ENCODE peak calls at places on chromosome 6, in five cellular contexts. W is upper lobe of right lung, L is GM23248, Z is aorta, S is suprapubic skin. R is an unnamed sample.

GRCh38 chr6:56570434-56571359 is 72.0 kb downstream of the DST start:
- DNase-seq in L (peak), Z (no peak), S (no peak), W (no peak), R (peak)

GRCh38 chr6:149028767-149029405 is 282.1 kb downstream of the UST start:
- DNase-seq in W (no peak), Z (no peak), S (no peak), L (peak), R (peak)

GRCh38 chr6:12751694-12752304 is 35.2 kb downstream of the PHACTR1 start:
- DNase-seq in S (no peak), L (peak), W (no peak), Z (peak), R (peak)

GRCh38 chr6:108446629-108447150 is 114.0 kb upstream of the FOXO3 start:
- DNase-seq in W (no peak), Z (no peak), L (peak), S (no peak), R (no peak)

GRCh38 chr6:25360611-25361010 is 81.4 kb downstream of the CARMIL1 start:
- DNase-seq in W (no peak), L (peak), Z (no peak), S (no peak), R (no peak)

GRCh38 chr6:32984639-32985389 is 16.4 kb downstream of the BRD2 start:
- DNase-seq in W (peak), Z (peak), L (peak), S (peak), R (peak)

GRCh38 chr6:144661101-144661806 is 376.1 kb downstream of the UTRN start:
- DNase-seq in L (peak), S (no peak), W (no peak), Z (no peak), R (peak)

GRCh38 chr6:161076211-161076677 is 84.7 kb downstream of the MAP3K4 start:
- DNase-seq in W (no peak), L (no peak), S (no peak), Z (no peak), R (no peak)

GRCh38 chr6:11069760-11070159 is 23.9 kb upstream of the SMIM13 start:
- DNase-seq in Z (no peak), W (no peak), L (peak), S (no peak), R (no peak)

GRCh38 chr6:17863971-17864754 is 123.3 kb downstream of the KIF13A start:
- DNase-seq in S (no peak), Z (no peak), L (peak), W (no peak), R (peak)

GRCh38 chr6:72533601-72534000 is 88.3 kb upstream of the KCNQ5 start:
- DNase-seq in W (no peak), L (peak), S (no peak), Z (no peak), R (no peak)

GRCh38 chr6:83927470-83927869 is 68.0 kb downstream of the CYB5R4 start:
- DNase-seq in Z (no peak), L (no peak), W (no peak), S (no peak), R (no peak)

GRCh38 chr6:116945809-116946208 is 68.8 kb downstream of the RFX6 start:
- DNase-seq in W (no peak), S (no peak), Z (no peak), L (no peak), R (no peak)

GRCh38 chr6:100440935-100441334 is 23.8 kb downstream of the SIM1 start:
- DNase-seq in L (no peak), Z (no peak), S (no peak), W (no peak), R (no peak)

GRCh38 chr6:56949925-56950495 is 4.9 kb upstream of the BEND6 start:
- DNase-seq in Z (no peak), S (no peak), L (peak), W (no peak), R (no peak)

GRCh38 chr6:3371222-3371949 is 85.5 kb downstream of the SLC22A23 start:
- DNase-seq in Z (no peak), S (no peak), L (no peak), W (no peak), R (no peak)

GRCh38 chr6:40509716-40510260 is 77.4 kb downstream of the LRFN2 start:
- DNase-seq in Z (no peak), L (no peak), W (no peak), S (no peak), R (no peak)

GRCh38 chr6:168179133-168179532 is 100.1 kb upstream of the FRMD1 start:
- DNase-seq in W (no peak), S (peak), Z (peak), L (no peak), R (no peak)

GRCh38 chr6:53310751-53311585 is 37.8 kb downstream of the ELOVL5 start:
- DNase-seq in Z (no peak), L (no peak), S (no peak), W (no peak), R (no peak)

GRCh38 chr6:148530394-148530923 is 187.8 kb downstream of the SASH1 start:
- DNase-seq in S (no peak), W (no peak), Z (no peak), L (peak), R (peak)

GRCh38 chr6:139648430-139649000 is 274.1 kb upstream of the CITED2 start:
- DNase-seq in L (no peak), S (no peak), W (no peak), Z (no peak), R (no peak)

GRCh38 chr6:148164645-148165044 is 178.0 kb upstream of the SASH1 start:
- DNase-seq in L (no peak), W (no peak), Z (no peak), S (no peak), R (no peak)

GRCh38 chr6:39225946-39226437 is 3.3 kb downstream of the KCNK5 start:
- DNase-seq in Z (peak), L (no peak), S (no peak), W (no peak), R (no peak)

GRCh38 chr6:154893927-154894326 is 101.2 kb upstream of the TIAM2 start:
- DNase-seq in Z (no peak), W (no peak), L (peak), S (no peak), R (no peak)

GRCh38 chr6:38567436-38567835 is 72.3 kb downstream of the BTBD9 start:
- DNase-seq in Z (peak), L (peak), W (no peak), S (peak), R (peak)

GRCh38 chr6:20678831-20679352 is 144.6 kb downstream of the CDKAL1 start:
- DNase-seq in Z (no peak), W (no peak), L (no peak), S (no peak), R (no peak)

GRCh38 chr6:56642366-56643261 is at the start of gene DST:
- DNase-seq in L (peak), Z (no peak), W (no peak), S (no peak), R (peak)

GRCh38 chr6:43267619-43268347 is 24.5 kb downstream of the TTBK1 start:
- DNase-seq in S (no peak), L (no peak), Z (no peak), W (no peak), R (no peak)

GRCh38 chr6:36682328-36683144 is 4.0 kb downstream of the CDKN1A start:
- DNase-seq in S (no peak), L (peak), W (peak), Z (no peak), R (no peak)

GRCh38 chr6:53986165-53986720 is 125.0 kb upstream of the MLIP start:
- DNase-seq in Z (no peak), L (peak), W (no peak), S (no peak), R (no peak)

GRCh38 chr6:39929733-39930461 is 4.4 kb downstream of the MOCS1 start:
- DNase-seq in Z (no peak), L (peak), S (no peak), W (no peak), R (no peak)

GRCh38 chr6:110646951-110647910 is 168.0 kb downstream of the CDK19 start:
- DNase-seq in L (no peak), S (no peak), Z (no peak), W (no peak), R (no peak)

GRCh38 chr6:134195164-134195906 is 122.6 kb downstream of the SGK1 start:
- DNase-seq in L (peak), Z (no peak), W (no peak), S (no peak), R (no peak)

GRCh38 chr6:132456700-132457143 is 55.4 kb upstream of the MOXD1 start:
- DNase-seq in Z (no peak), L (peak), W (peak), S (no peak), R (no peak)

GRCh38 chr6:39791311-39791710 is 865 bp upstream of the DAAM2 start:
- DNase-seq in S (no peak), W (no peak), Z (no peak), L (peak), R (no peak)

GRCh38 chr6:36229223-36229622 is 32.7 kb downstream of the BRPF3 start:
- DNase-seq in W (no peak), S (no peak), L (no peak), Z (no peak), R (no peak)

GRCh38 chr6:157163434-157164159 is 159.7 kb downstream of the TMEM242 start:
- DNase-seq in S (no peak), L (no peak), W (no peak), Z (no peak), R (no peak)

GRCh38 chr6:163707385-163708355 is 293.2 kb downstream of the QKI start:
- DNase-seq in Z (no peak), L (no peak), S (no peak), W (peak), R (peak)

GRCh38 chr6:1208876-1209275 is 103.0 kb upstream of the FOXQ1 start:
- DNase-seq in L (no peak), S (no peak), W (no peak), Z (no peak), R (no peak)

GRCh38 chr6:46849361-46849690 is 56.1 kb downstream of the MEP1A start:
- DNase-seq in L (no peak), Z (no peak), W (no peak), S (no peak), R (no peak)
- H3K4me3 ChIP-seq in L (no peak), Z (no peak), W (no peak), S (no peak), R (no peak)

DNA sequence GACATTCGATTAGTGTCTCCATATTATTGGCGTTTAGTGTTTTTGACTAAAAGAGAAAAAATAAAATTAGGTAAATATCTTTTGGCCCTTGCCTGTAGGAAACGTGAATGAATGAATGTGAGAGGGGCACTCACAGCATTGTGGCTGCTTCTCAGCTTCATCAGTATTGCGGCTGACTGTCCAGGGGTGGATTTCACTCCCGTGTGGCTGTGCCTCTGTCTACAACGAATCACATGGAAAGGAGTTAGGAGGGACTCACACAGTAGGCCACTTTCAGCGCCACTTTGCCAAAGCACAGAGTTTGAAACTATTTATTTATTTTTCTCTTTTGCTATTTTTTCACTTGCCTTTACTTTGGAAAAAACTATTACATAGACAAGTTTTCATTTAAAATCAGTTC is 805 bp downstream of the TAGAP start:
- DNase-seq in Z (no peak), L (no peak), S (no peak), W (no peak), R (no peak)
- H3K4me3 ChIP-seq in Z (no peak), L (no peak), S (peak), W (peak), R (peak)

GRCh38 chr6:26519359-26519758 is 18.8 kb upstream of the HMGN4 start:
- DNase-seq in W (no peak), S (no peak), Z (no peak), L (no peak), R (no peak)

GRCh38 chr6:26520088-26520839 is 17.9 kb upstream of the HMGN4 start:
- DNase-seq in W (peak), S (no peak), Z (peak), L (peak), R (peak)

GRCh38 chr6:26524722-26525360 is 13.3 kb upstream of the HMGN4 start:
- DNase-seq in W (no peak), S (no peak), L (no peak), Z (no peak), R (no peak)

GRCh38 chr6:26520840-26521484 is 17.2 kb upstream of the HMGN4 start:
- DNase-seq in W (peak), Z (peak), L (peak), S (peak), R (peak)

DNA sequence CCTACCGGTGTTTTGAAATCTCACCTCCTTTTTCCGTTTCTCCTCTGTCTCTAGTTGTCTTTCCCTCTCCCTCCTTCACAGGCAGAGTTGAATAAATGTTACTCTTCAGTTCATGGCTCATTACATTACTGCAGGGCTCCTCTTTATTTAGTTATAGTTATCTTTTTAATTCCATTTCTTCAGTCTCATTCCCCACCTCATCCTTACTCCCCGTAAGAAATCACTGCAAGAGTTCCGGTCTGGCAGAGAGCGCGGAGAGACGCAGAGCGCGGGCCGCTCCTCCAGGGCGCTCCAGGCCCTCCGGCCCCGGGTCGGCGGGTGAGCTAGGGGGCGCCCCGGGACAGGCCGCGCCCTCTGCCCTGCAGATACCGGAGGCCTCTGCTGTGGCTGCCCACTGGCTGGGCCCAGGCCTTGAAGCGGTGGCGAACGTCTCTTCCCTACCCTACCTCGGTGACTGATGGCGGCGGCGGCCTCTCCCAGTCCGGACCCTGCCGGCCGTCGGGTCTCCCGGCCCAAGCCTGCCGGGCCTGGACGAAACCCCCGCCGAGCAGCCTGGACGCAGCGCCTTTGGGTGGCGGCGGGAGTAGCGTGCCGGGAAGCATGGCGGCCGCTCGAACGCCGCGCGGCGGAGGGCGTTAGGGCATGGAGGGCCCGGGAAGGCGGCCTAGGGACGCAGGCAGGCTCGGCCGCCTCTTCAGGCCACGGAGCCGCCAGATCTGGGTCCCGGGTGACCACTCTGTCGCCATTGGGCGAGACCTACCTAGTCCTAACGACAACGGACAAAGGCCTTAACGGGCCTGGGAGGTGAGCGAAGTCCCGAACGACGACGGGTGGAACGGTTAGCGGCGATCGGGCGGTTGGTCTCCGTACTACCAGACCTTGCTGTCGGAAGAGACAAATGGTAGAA is 16.4 kb upstream of the HMGN4 start:
- DNase-seq in S (peak), W (peak), L (peak), Z (peak), R (peak)
- H3K4me3 ChIP-seq in S (peak), W (peak), L (peak), Z (peak), R (peak)

GRCh38 chr6:47413752-47414516 is 63.7 kb upstream of the CD2AP start:
- DNase-seq in S (no peak), L (peak), Z (no peak), W (no peak), R (peak)
- H3K4me3 ChIP-seq in S (peak), L (peak), Z (peak), W (peak), R (peak)

DNA sequence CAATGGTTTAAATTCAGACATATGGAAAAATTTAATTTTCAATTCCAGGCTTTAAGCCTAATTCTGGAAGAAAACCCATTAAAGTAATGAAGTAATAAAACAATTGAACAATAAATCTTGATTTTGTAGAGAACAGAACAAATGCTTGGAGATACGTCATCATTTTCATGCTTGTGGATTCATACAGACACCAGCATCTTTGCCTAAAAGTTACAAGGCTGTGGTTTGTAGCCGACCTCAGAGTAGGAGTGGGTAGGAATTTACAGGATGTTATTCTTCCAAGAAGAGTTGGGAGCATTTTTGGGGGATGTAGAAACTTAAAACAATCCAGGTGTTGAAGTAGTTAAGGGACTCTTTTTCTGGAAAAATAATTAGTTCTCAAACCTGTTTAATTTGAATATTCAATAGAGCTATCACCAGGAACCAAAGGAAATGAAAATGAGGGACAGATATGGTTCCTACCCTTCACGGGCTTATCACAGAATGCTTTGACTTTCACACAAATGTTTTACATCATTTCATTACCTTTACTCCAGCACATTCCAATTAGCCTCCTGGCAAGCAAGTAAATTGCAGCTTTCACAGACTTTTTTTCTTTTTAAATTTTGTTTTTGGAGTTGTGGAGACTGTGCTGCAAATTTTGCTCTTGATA is 35.1 kb downstream of the PLEKHG1 start:
- DNase-seq in W (no peak), S (no peak), L (peak), Z (no peak), R (no peak)
- H3K4me3 ChIP-seq in W (no peak), S (no peak), L (no peak), Z (no peak), R (no peak)